ENCODE peak calls at places on chromosomes 2 and 18, in ten cellular contexts. C is endothelial cell, Y is GM10248, L is choroid plexus epithelial cell, Z is AG10803, K is astrocyte of the spinal cord, Q is astrocyte, M is heart left ventricle, X is adrenal gland, P is body of pancreas. S is an unnamed sample.

GRCh38 chr2:24228470-24228869 is 53.6 kb downstream of the FAM228A start:
- DNase-seq in P (no peak), L (peak), M (no peak), Q (no peak), C (no peak), Z (no peak), Y (no peak), X (no peak), K (no peak), S (no peak)

GRCh38 chr2:205746408-205746785 is 64.1 kb downstream of the NRP2 start:
- DNase-seq in M (no peak), P (no peak), Q (no peak), K (no peak), Y (no peak), C (no peak), X (peak), L (no peak), Z (no peak), S (no peak)

GRCh38 chr2:37464064-37464463 is 119.6 kb downstream of the QPCT start:
- DNase-seq in Q (peak), Z (no peak), P (no peak), C (no peak), K (no peak), M (no peak), Y (no peak), X (no peak), L (no peak), S (no peak)

GRCh38 chr18:28116461-28116860 is 60.5 kb downstream of the CDH2 start:
- DNase-seq in Y (no peak), K (peak), M (no peak), X (no peak), Z (no peak), P (no peak), C (no peak), L (no peak), Q (no peak), S (no peak)

GRCh38 chr2:105338020-105338385 is 663 bp downstream of the C2orf49 start:
- DNase-seq in Z (no peak), L (no peak), X (no peak), M (no peak), C (no peak), P (no peak), Q (no peak), K (no peak), Y (no peak), S (no peak)

GRCh38 chr2:172336681-172337080 is 90.7 kb upstream of the ITGA6 start:
- DNase-seq in M (no peak), P (no peak), L (no peak), C (no peak), Y (no peak), K (no peak), Z (no peak), X (no peak), Q (no peak), S (no peak)

GRCh38 chr18:37429768-37430167 is 135.8 kb downstream of the CELF4 start:
- DNase-seq in L (no peak), Q (no peak), P (no peak), Y (no peak), X (no peak), M (no peak), C (no peak), K (no peak), Z (no peak), S (no peak)

GRCh38 chr18:58161659-58162058 is 117.6 kb downstream of the NEDD4L start:
- DNase-seq in M (no peak), Q (peak), Y (no peak), K (no peak), L (peak), X (peak), P (peak), C (peak), Z (no peak), S (no peak)

GRCh38 chr2:203225423-203226039 is 13.3 kb upstream of the CYP20A1 start:
- DNase-seq in P (no peak), Y (no peak), K (no peak), L (peak), C (peak), Q (no peak), Z (peak), X (peak), M (no peak), S (peak)

GRCh38 chr2:212548459-212548815 is 9.8 kb upstream of the ERBB4 start:
- DNase-seq in Z (peak), X (peak), Q (peak), C (peak), Y (no peak), L (peak), P (peak), M (no peak), K (peak), S (no peak)

GRCh38 chr2:96913117-96913397 is 43.2 kb upstream of the SEMA4C start:
- DNase-seq in X (no peak), C (no peak), Y (no peak), K (no peak), M (no peak), Z (no peak), P (no peak), Q (no peak), L (no peak), S (no peak)

GRCh38 chr2:28735511-28735910 is 16.1 kb upstream of the PPP1CB start:
- DNase-seq in M (no peak), P (no peak), X (no peak), L (no peak), C (no peak), K (no peak), Y (no peak), Q (no peak), Z (no peak), S (no peak)

GRCh38 chr2:119178811-119179601 is 20.5 kb upstream of the C1QL2 start:
- DNase-seq in M (no peak), K (no peak), P (peak), Z (peak), Q (no peak), C (no peak), Y (no peak), X (no peak), L (no peak), S (no peak)

GRCh38 chr2:50723549-50723948 is 308.4 kb downstream of the NRXN1 start:
- DNase-seq in M (no peak), P (no peak), Y (no peak), K (no peak), Z (no peak), X (no peak), C (no peak), L (no peak), Q (no peak), S (no peak)

GRCh38 chr18:54607213-54607934 is 16.3 kb downstream of the DYNAP start:
- DNase-seq in K (peak), C (no peak), P (peak), L (peak), M (no peak), Q (peak), Y (no peak), Z (peak), X (no peak), S (no peak)

GRCh38 chr2:48114256-48114655 is 208.0 kb upstream of the FBXO11 start:
- DNase-seq in X (peak), L (peak), Q (peak), K (peak), Y (peak), C (no peak), P (no peak), M (no peak), Z (peak), S (no peak)

GRCh38 chr2:104127049-104127770 is 726.7 kb upstream of the POU3F3 start:
- DNase-seq in X (no peak), L (no peak), M (no peak), C (no peak), Z (no peak), K (no peak), P (no peak), Q (no peak), Y (no peak), S (no peak)

GRCh38 chr18:22168360-22168921 is 948 bp upstream of the GATA6 start:
- DNase-seq in M (peak), Q (no peak), L (no peak), C (peak), K (no peak), Y (no peak), P (peak), X (peak), Z (no peak), S (peak)

GRCh38 chr2:74119324-74119723 is 28.4 kb downstream of the BOLA3 start:
- DNase-seq in M (no peak), P (no peak), Y (no peak), Q (no peak), C (no peak), X (no peak), Z (peak), K (no peak), L (peak), S (no peak)

GRCh38 chr2:60361498-60361897 is 192.0 kb downstream of the BCL11A start:
- DNase-seq in Z (no peak), X (no peak), L (no peak), C (no peak), M (no peak), Y (no peak), K (no peak), P (no peak), Q (no peak), S (no peak)

GRCh38 chr2:144834954-144835633 is 315.2 kb upstream of the ZEB2 start:
- DNase-seq in X (peak), M (peak), P (no peak), Q (peak), Z (peak), Y (no peak), K (peak), L (peak), C (no peak), S (no peak)

GRCh38 chr2:197309369-197310231 is 980 bp downstream of the ANKRD44 start:
- DNase-seq in Z (no peak), L (no peak), M (peak), K (peak), Q (no peak), C (peak), Y (no peak), X (peak), P (peak), S (peak)

GRCh38 chr2:69615969-69616368 is 27.6 kb downstream of the AAK1 start:
- DNase-seq in Y (no peak), L (no peak), P (no peak), Q (no peak), X (no peak), C (no peak), Z (no peak), K (no peak), M (no peak), S (no peak)

GRCh38 chr18:21599585-21600525 is 649 bp downstream of the ESCO1 start:
- DNase-seq in C (peak), P (peak), K (peak), M (peak), X (peak), L (peak), Z (peak), Y (peak), Q (no peak), S (peak)

GRCh38 chr18:76937597-76937996 is 115.2 kb downstream of the ZNF236 start:
- DNase-seq in M (no peak), K (no peak), P (no peak), X (no peak), Z (peak), Y (no peak), L (peak), C (no peak), Q (no peak), S (no peak)

GRCh38 chr2:127371037-127371436 is 16.7 kb downstream of the MAP3K2 start:
- DNase-seq in C (no peak), P (no peak), L (no peak), X (no peak), Q (no peak), Y (no peak), M (peak), Z (no peak), K (no peak), S (no peak)

GRCh38 chr2:196259507-196260481 is 88.4 kb upstream of the STK17B start:
- DNase-seq in C (no peak), K (peak), P (no peak), X (peak), Y (no peak), M (no peak), Q (peak), Z (peak), L (peak), S (no peak)

GRCh38 chr18:55345103-55345950 is 242.7 kb downstream of the TCF4 start:
- DNase-seq in X (no peak), Z (no peak), Q (no peak), Y (no peak), P (no peak), M (no peak), K (no peak), C (no peak), L (no peak), S (no peak)

GRCh38 chr2:177738461-177739234 is 333.9 kb downstream of the PDE11A start:
- DNase-seq in P (no peak), X (no peak), M (no peak), L (no peak), C (no peak), Y (no peak), K (no peak), Q (no peak), Z (no peak), S (no peak)

GRCh38 chr2:105712166-105712915 is 32.4 kb upstream of the NCK2 start:
- DNase-seq in L (no peak), P (no peak), Z (peak), Q (peak), Y (no peak), C (no peak), M (no peak), X (no peak), K (peak), S (no peak)

GRCh38 chr2:66569321-66569851 is 134.5 kb downstream of the MEIS1 start:
- DNase-seq in P (no peak), Z (peak), Q (peak), Y (no peak), L (peak), M (no peak), K (peak), X (no peak), C (peak), S (no peak)

DNA sequence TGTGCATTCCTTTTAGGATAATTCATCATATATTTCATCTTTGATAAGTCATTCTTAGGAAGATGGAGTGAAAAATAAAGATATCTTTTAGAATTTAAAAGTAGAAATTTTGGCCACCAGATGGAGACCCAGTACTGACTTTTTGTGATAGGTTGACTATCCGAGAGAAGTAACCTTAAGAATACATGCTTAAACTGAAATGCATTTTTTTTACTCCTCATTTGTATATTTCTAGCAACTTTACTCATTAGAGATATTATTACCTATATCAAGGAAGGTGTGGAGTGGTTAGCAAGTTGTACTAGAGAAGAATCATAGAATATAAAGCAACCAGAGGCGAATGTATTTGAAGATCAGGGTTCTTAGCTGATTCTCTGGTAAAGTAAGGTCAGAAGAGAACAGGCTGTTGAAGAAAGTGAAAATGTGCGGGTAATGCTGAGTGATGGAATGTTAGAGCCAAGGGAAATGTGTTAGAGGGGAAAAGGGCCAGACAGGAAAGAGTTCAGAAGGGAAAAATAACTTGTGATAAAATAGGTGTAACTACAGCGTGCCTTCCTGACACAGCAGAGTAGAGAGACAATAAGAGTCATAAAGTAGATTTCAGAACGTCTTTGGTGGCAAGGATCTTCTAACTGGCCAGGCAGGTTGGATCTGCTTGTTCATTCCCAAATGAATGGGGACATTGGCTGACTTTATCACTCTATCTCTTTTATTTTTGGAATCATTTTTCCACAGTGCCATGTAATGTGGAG is 52.3 kb downstream of the TDRD15 start:
- DNase-seq in C (no peak), X (peak), L (peak), Y (no peak), M (no peak), K (no peak), P (no peak), Z (no peak), Q (no peak), S (no peak)
- TF ChIP-seq CTCF in C (peak), X (peak), L (no peak), Y (no peak), M (peak), K (no peak), P (peak), Z (no peak), Q (no peak), S (peak)

GRCh38 chr18:59231877-59232276 is 11.9 kb downstream of the GRP start:
- DNase-seq in C (no peak), K (no peak), L (no peak), P (no peak), X (no peak), M (no peak), Y (no peak), Z (no peak), Q (no peak), S (no peak)
- TF ChIP-seq CTCF in C (no peak), K (no peak), L (no peak), P (no peak), X (no peak), M (no peak), Y (no peak), Z (no peak), Q (no peak), S (no peak)

DNA sequence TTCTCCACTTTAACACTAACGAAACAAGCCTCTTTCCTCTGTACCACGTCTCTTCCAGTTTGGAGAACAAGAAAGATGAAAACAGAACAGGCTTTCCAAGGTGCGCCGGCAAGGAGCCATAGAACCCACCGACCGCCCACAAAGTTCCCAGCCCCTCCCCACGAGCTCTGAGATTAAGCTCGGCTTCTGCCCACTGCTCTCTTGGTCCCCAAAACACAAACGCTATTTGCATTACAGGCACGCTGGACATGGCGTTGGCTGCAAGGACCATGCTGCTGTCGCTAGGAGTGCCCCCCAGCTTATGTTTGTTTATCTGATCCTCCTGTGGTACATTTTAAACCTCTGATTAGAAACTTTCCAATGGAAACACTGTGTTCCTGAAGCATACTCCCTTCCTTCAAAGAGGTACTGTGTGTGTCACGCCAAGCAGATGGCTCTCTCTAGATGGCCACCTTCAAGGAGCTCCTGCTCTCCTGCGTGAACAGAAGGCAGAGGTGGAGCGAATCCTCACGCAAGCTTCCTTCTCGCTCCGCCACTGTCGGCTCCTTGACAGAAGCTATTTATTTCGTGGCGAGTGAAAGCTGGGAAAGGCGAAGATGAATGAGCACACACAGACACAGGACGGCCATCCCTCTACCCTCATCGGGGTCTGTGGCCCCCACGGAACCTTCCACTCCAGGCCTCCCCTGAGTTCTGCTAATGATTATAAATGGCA is 166.2 kb downstream of the EIPR1 start:
- DNase-seq in Q (no peak), M (no peak), Y (no peak), C (no peak), L (no peak), P (no peak), K (no peak), X (no peak), Z (no peak), S (no peak)
- TF ChIP-seq CTCF in Q (no peak), M (no peak), Y (no peak), C (no peak), L (no peak), P (no peak), K (no peak), X (no peak), Z (no peak), S (no peak)

GRCh38 chr2:35857541-35857940 is 498.0 kb upstream of the CRIM1 start:
- DNase-seq in M (no peak), Q (no peak), P (no peak), Z (no peak), L (no peak), X (no peak), Y (no peak), C (no peak), K (no peak), S (no peak)
- TF ChIP-seq CTCF in M (no peak), Q (no peak), P (no peak), Z (no peak), L (no peak), X (no peak), Y (no peak), C (no peak), K (no peak), S (no peak)

GRCh38 chr2:75608684-75609333 is 37.8 kb upstream of the MRPL19 start:
- DNase-seq in Q (no peak), Z (peak), Y (peak), M (peak), C (peak), K (peak), L (peak), X (peak), P (peak), S (peak)

GRCh38 chr2:75609937-75610508 is 36.6 kb upstream of the MRPL19 start:
- DNase-seq in C (no peak), Z (peak), X (no peak), Y (no peak), K (peak), P (no peak), Q (peak), M (no peak), L (peak), S (no peak)

GRCh38 chr2:75610671-75611070 is 35.9 kb upstream of the MRPL19 start:
- DNase-seq in L (no peak), C (no peak), M (no peak), Y (no peak), P (no peak), Z (no peak), Q (no peak), X (no peak), K (no peak), S (no peak)

GRCh38 chr2:75607988-75608683 is 38.4 kb upstream of the MRPL19 start:
- DNase-seq in L (peak), Q (peak), P (no peak), M (no peak), Y (no peak), K (peak), Z (no peak), X (no peak), C (no peak), S (no peak)

DNA sequence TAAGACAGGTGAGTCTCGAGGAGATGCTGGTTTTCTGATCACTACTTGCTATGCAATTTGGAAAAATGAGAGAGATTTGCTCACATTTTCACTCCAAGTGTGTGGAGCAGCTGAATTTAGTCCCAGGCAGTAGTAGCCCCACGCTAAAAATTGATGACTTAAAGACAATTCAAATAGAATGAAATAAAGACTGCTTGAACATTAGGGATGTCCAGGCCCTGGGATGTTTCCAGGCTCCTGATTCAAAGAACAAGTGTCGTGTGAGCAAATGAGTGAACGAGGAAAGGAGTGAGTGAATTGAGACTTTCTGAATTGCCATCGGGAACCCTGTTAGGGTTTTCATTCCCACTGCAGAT is 37.3 kb upstream of the MRPL19 start:
- DNase-seq in M (no peak), C (no peak), X (no peak), P (no peak), Z (no peak), Y (no peak), Q (no peak), L (no peak), K (no peak), S (no peak)
- TF ChIP-seq CTCF in M (peak), C (peak), X (no peak), P (no peak), Z (no peak), Y (no peak), Q (no peak), L (no peak), K (no peak), S (no peak)

GRCh38 chr2:222057249-222058073 is 241.3 kb downstream of the PAX3 start:
- DNase-seq in L (peak), Z (peak), M (no peak), P (no peak), C (no peak), K (peak), Q (no peak), Y (peak), X (no peak), S (no peak)
- TF ChIP-seq CTCF in L (peak), Z (peak), M (peak), P (peak), C (peak), K (peak), Q (peak), Y (peak), X (peak), S (peak)

S was measured in glutamatergic neuron.